ENCODE peak calls at places on chromosomes 3 and 15, in six cellular contexts. P, Q, K, G, M and N are unnamed samples.

GRCh38 chr3:171317133-171317532 is 143.1 kb downstream of the TNIK start:
- DNase-seq in G (no peak), P (peak), M (no peak), K (no peak), Q (no peak), N (no peak)

GRCh38 chr3:47057212-47057671 is 77.8 kb downstream of the NBEAL2 start:
- DNase-seq in K (no peak), G (no peak), M (no peak), P (no peak), Q (no peak), N (peak)

GRCh38 chr15:96783746-96784145 is 453.2 kb downstream of the NR2F2 start:
- DNase-seq in P (no peak), Q (no peak), M (no peak), G (no peak), K (no peak), N (no peak)

GRCh38 chr15:73368301-73369072 is at the start of gene HCN4:
- DNase-seq in G (no peak), P (no peak), K (peak), Q (no peak), M (no peak), N (no peak)

GRCh38 chr3:113051827-113052226 is 61.0 kb downstream of the GTPBP8 start:
- DNase-seq in Q (no peak), K (no peak), P (no peak), M (no peak), G (no peak), N (no peak)

GRCh38 chr3:196227086-196227485 is 10.8 kb downstream of the SLC51A start:
- DNase-seq in K (no peak), Q (no peak), G (no peak), M (no peak), P (no peak), N (no peak)

GRCh38 chr15:57323299-57323805 is 53.0 kb upstream of the CGNL1 start:
- DNase-seq in G (no peak), K (no peak), P (no peak), Q (no peak), M (no peak), N (no peak)

GRCh38 chr15:66815322-66815721 is 113.3 kb downstream of the SMAD6 start:
- DNase-seq in Q (no peak), G (no peak), M (no peak), K (no peak), P (no peak), N (peak)

GRCh38 chr3:14431928-14432834 is 29.8 kb downstream of the SLC6A6 start:
- DNase-seq in P (peak), Q (peak), K (peak), G (peak), M (peak), N (peak)

GRCh38 chr3:21017115-21017852 is 733.7 kb downstream of the ZNF385D start:
- DNase-seq in G (no peak), K (no peak), M (no peak), Q (peak), P (no peak), N (no peak)

GRCh38 chr3:57998366-57999283 is 9.6 kb upstream of the FLNB start:
- DNase-seq in Q (no peak), G (no peak), K (peak), M (peak), P (peak), N (peak)

GRCh38 chr15:40279437-40280141 is 3.3 kb downstream of the ANKRD63 start:
- DNase-seq in P (peak), Q (peak), M (peak), G (no peak), K (peak), N (no peak)

GRCh38 chr3:188067932-188068331 is 86.0 kb upstream of the LPP start:
- DNase-seq in Q (peak), P (no peak), M (no peak), G (no peak), K (no peak), N (peak)

GRCh38 chr3:190073264-190073663 is 47.4 kb downstream of the P3H2 start:
- DNase-seq in K (peak), Q (no peak), G (no peak), P (no peak), M (no peak), N (peak)

GRCh38 chr3:10371167-10371566 is 50.3 kb upstream of the SEC13 start:
- DNase-seq in K (no peak), G (no peak), P (no peak), Q (no peak), M (no peak), N (peak)

GRCh38 chr3:45575491-45575923 is 19.0 kb upstream of the LIMD1 start:
- DNase-seq in Q (no peak), G (no peak), P (no peak), K (no peak), M (no peak), N (no peak)

GRCh38 chr15:51121118-51121517 is 26.4 kb upstream of the TNFAIP8L3 start:
- DNase-seq in P (peak), G (no peak), K (no peak), Q (peak), M (peak), N (peak)

GRCh38 chr3:43624619-43625305 is 3.0 kb upstream of the ANO10 start:
- DNase-seq in K (no peak), M (peak), Q (no peak), P (no peak), G (no peak), N (no peak)

GRCh38 chr3:13115616-13115910 is 42.3 kb upstream of the IQSEC1 start:
- DNase-seq in P (no peak), G (no peak), K (no peak), Q (no peak), M (no peak), N (no peak)

GRCh38 chr3:13896473-13897154 is 16.7 kb upstream of the WNT7A start:
- DNase-seq in P (peak), K (peak), G (peak), Q (peak), M (peak), N (peak)

GRCh38 chr3:44297255-44297654 is 41.3 kb upstream of the TCAIM start:
- DNase-seq in M (no peak), Q (no peak), G (no peak), K (no peak), P (no peak), N (no peak)

GRCh38 chr3:184323696-184324095 is 9.3 kb downstream of the EIF4G1 start:
- DNase-seq in G (no peak), K (no peak), P (no peak), Q (no peak), M (no peak), N (no peak)
- TF ChIP-seq SMC3 in G (no peak), K (no peak), P (no peak), Q (no peak), M (no peak), N (no peak)

GRCh38 chr15:99453646-99454045 is 112.1 kb upstream of the MEF2A start:
- DNase-seq in G (no peak), Q (no peak), M (no peak), K (no peak), P (no peak), N (no peak)

GRCh38 chr15:99450896-99451358 is 114.9 kb upstream of the MEF2A start:
- DNase-seq in P (peak), K (no peak), G (no peak), M (no peak), Q (no peak), N (no peak)

GRCh38 chr15:99452728-99453643 is 112.8 kb upstream of the MEF2A start:
- DNase-seq in Q (no peak), P (no peak), G (peak), M (peak), K (peak), N (peak)

GRCh38 chr15:99451484-99451883 is 114.3 kb upstream of the MEF2A start:
- DNase-seq in Q (no peak), G (no peak), K (no peak), P (no peak), M (no peak), N (no peak)

DNA sequence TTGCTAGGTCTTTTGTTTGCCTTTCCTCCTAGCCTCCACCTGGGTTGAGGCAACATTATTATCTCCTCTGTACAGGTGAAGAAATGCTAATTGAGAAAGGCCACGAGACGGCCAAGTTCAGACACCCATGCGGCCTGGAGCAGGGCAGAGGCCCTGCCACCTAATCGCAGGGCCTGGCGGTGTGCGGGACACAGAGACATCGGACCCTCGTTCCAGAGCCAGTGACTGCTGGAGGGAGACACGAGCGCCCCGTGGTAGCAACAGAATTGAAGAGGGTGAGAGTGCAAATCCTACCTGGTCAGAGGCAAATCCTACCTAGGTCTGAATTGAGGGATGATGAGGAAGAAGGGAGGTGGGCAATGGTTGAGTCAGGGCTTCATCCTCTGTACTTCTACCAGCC is 113.8 kb upstream of the MEF2A start:
- DNase-seq in P (no peak), G (no peak), K (no peak), M (no peak), Q (no peak), N (no peak)
- TF ChIP-seq SMC3 in P (no peak), G (no peak), K (no peak), M (no peak), Q (no peak), N (no peak)

DNA sequence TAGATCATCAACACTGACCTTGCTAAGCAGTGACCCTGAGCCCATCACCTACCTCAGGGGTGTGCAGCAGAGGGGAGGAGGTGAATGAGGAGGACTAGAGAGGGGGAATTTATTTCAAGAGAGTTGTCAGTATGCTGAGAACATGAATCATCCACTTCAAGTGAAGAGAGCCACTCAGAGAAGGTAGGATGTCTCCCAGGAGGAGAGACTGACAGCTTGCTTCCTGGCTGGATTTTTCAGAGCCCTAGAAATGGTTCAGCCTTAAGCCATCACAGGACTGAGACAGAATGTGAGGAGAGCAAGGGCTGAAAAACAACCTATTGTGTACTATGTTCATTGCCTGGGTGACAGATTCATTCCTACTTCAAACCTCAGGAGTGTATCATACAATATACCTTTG is 34.8 kb downstream of the CCNL1 start:
- DNase-seq in Q (no peak), M (no peak), P (no peak), G (no peak), K (no peak), N (no peak)
- TF ChIP-seq SMC3 in Q (no peak), M (no peak), P (no peak), G (no peak), K (no peak), N (no peak)

GRCh38 chr15:94478763-94479162 is 247.4 kb downstream of the MCTP2 start:
- DNase-seq in P (no peak), G (peak), M (no peak), Q (no peak), K (no peak), N (no peak)
- TF ChIP-seq SMC3 in P (no peak), G (no peak), M (no peak), Q (no peak), K (no peak), N (no peak)

GRCh38 chr3:128188958-128189357 is 35.7 kb downstream of the EEFSEC start:
- DNase-seq in K (no peak), Q (no peak), G (no peak), M (no peak), P (no peak), N (peak)

GRCh38 chr3:128194843-128195242 is 41.6 kb downstream of the EEFSEC start:
- DNase-seq in P (no peak), G (no peak), M (no peak), K (peak), Q (no peak), N (no peak)

GRCh38 chr3:128190501-128190900 is 37.2 kb downstream of the EEFSEC start:
- DNase-seq in P (peak), G (no peak), Q (peak), M (no peak), K (no peak), N (peak)

GRCh38 chr3:128193153-128193552 is 39.9 kb downstream of the EEFSEC start:
- DNase-seq in M (no peak), K (no peak), P (no peak), Q (no peak), G (no peak), N (no peak)

GRCh38 chr3:128192131-128192530 is 38.9 kb downstream of the EEFSEC start:
- DNase-seq in K (no peak), M (no peak), P (no peak), G (no peak), Q (no peak), N (no peak)
- TF ChIP-seq SMC3 in K (no peak), M (no peak), P (no peak), G (no peak), Q (no peak), N (no peak)

DNA sequence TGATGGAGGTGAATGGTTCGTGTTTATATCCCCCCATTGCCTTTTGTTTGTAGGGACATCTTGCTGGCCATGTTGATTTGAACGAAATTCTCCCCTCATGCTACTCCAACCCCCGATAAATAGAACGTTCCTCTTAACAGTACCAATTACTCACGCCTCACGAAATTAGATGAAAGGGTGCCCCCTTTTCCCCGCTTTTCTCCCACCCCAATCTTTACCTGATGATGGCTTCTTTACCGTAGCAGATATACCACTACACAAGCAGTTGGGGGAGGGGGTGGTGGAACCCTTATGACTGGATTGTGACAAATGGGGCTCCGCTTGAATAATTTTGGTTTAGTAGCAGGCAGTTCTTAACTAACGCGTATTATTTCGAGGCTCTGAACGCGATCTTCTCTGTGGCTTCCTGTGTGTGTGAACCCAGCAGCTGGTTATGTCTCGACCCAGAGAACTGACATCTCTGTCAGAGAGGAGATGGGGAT is 1.1 kb downstream of the PIAS1 start:
- DNase-seq in M (no peak), K (peak), P (peak), Q (peak), G (peak), N (peak)
- TF ChIP-seq SMC3 in M (no peak), K (no peak), P (no peak), Q (no peak), G (no peak), N (no peak)